ENCODE peak calls at places on chromosomes 11 and 22, in ten cellular contexts. G, W, B, V, Y, U, F, A, S and C are unnamed samples. For H3K27me3, the result is how much of the 10 kb centered on the place peaks cover.

GRCh38 chr11:19116315-19116970 is 525 bp upstream of the ZDHHC13 start:
- DNase-seq in V (no peak), S (no peak), G (no peak), W (no peak), B (no peak), A (no peak), F (no peak), Y (no peak), U (no peak), C (peak)

GRCh38 chr22:50236731-50237409 is 8.0 kb downstream of the TUBGCP6 start:
- DNase-seq in A (no peak), S (no peak), F (no peak), W (no peak), V (no peak), U (no peak), G (no peak), Y (no peak), B (no peak), C (no peak)

GRCh38 chr11:18310800-18311340 is 11.1 kb downstream of the HPS5 start:
- DNase-seq in F (no peak), B (no peak), Y (no peak), U (peak), W (peak), G (no peak), V (no peak), A (no peak), S (no peak), C (peak)

GRCh38 chr22:23262474-23263332 is 82.4 kb downstream of the BCR start:
- DNase-seq in G (no peak), F (no peak), V (no peak), U (no peak), Y (peak), S (no peak), A (no peak), W (no peak), B (no peak), C (no peak)

GRCh38 chr11:45355706-45356041 is 69.5 kb upstream of the SYT13 start:
- DNase-seq in V (no peak), F (no peak), U (peak), A (no peak), B (no peak), Y (no peak), W (no peak), S (no peak), G (no peak), C (no peak)

GRCh38 chr11:68997124-68997994 is 15.7 kb downstream of the MRGPRF start:
- DNase-seq in G (no peak), B (no peak), S (no peak), A (peak), Y (no peak), U (no peak), V (peak), F (no peak), W (no peak), C (no peak)

GRCh38 chr11:88656960-88657738 is 319.6 kb upstream of the CTSC start:
- DNase-seq in A (no peak), V (no peak), U (no peak), S (no peak), B (no peak), W (peak), Y (no peak), F (no peak), G (no peak), C (no peak)

GRCh38 chr11:8345179-8345578 is 81.5 kb upstream of the LMO1 start:
- DNase-seq in W (no peak), Y (no peak), A (no peak), B (no peak), G (no peak), U (no peak), V (no peak), F (no peak), S (no peak), C (no peak)

GRCh38 chr11:36239636-36240035 is 49.6 kb downstream of the COMMD9 start:
- DNase-seq in G (no peak), U (no peak), A (no peak), F (no peak), S (no peak), V (no peak), W (no peak), Y (no peak), B (no peak), C (no peak)

GRCh38 chr11:94895451-94895850 is 77.9 kb downstream of the CWC15 start:
- DNase-seq in U (no peak), B (no peak), S (no peak), V (no peak), G (no peak), W (peak), A (no peak), Y (no peak), F (no peak), C (no peak)

GRCh38 chr11:86484164-86484794 is 109.6 kb downstream of the CCDC81 start:
- DNase-seq in F (no peak), A (no peak), G (no peak), V (no peak), B (peak), W (peak), Y (peak), S (peak), U (peak), C (no peak)

GRCh38 chr22:27420817-27421361 is 380.7 kb downstream of the MN1 start:
- DNase-seq in B (peak), Y (peak), W (peak), V (peak), S (no peak), U (no peak), F (peak), A (peak), G (no peak), C (no peak)

GRCh38 chr11:48096588-48097525 is 116.5 kb downstream of the PTPRJ start:
- DNase-seq in F (no peak), U (peak), A (no peak), V (no peak), W (no peak), Y (no peak), G (no peak), S (no peak), B (peak), C (no peak)

GRCh38 chr11:69467646-69468045 is 13.8 kb upstream of the LINC01488 start:
- DNase-seq in U (no peak), A (no peak), Y (no peak), V (no peak), B (no peak), G (no peak), F (peak), S (peak), W (no peak), C (peak)

GRCh38 chr11:59544869-59545178 is 33.5 kb downstream of the OR4D9 start:
- DNase-seq in B (no peak), G (no peak), W (no peak), V (no peak), F (no peak), S (no peak), Y (no peak), A (no peak), U (no peak), C (no peak)

GRCh38 chr22:24159650-24160049 is 21.6 kb upstream of the SUSD2 start:
- DNase-seq in F (no peak), B (no peak), G (no peak), Y (no peak), U (no peak), V (no peak), A (no peak), S (no peak), W (no peak), C (no peak)

GRCh38 chr11:74670171-74670570 is 61.1 kb downstream of the CHRDL2 start:
- DNase-seq in F (no peak), B (no peak), U (no peak), A (no peak), G (no peak), V (peak), S (no peak), Y (no peak), W (no peak), C (no peak)

GRCh38 chr11:128597209-128597608 is 9.9 kb upstream of the ETS1 start:
- DNase-seq in Y (no peak), S (no peak), B (no peak), G (no peak), U (no peak), W (no peak), A (no peak), V (no peak), F (no peak), C (no peak)

GRCh38 chr22:37431366-37431765 is 4.1 kb upstream of the ELFN2 start:
- DNase-seq in B (no peak), G (no peak), Y (no peak), U (no peak), S (no peak), V (no peak), W (no peak), F (no peak), A (no peak), C (no peak)

GRCh38 chr11:3994030-3994640 is 100.5 kb upstream of the RRM1 start:
- DNase-seq in U (no peak), B (no peak), V (no peak), S (peak), Y (no peak), G (no peak), W (no peak), F (no peak), A (no peak), C (no peak)

GRCh38 chr11:69300124-69301032 is 6.4 kb downstream of the MYEOV start:
- DNase-seq in Y (no peak), B (no peak), G (no peak), V (no peak), F (no peak), U (peak), A (no peak), S (peak), W (no peak), C (no peak)

GRCh38 chr11:95520765-95521542 is 268.6 kb downstream of the FAM76B start:
- DNase-seq in Y (no peak), G (no peak), V (no peak), A (no peak), F (no peak), B (no peak), W (peak), U (peak), S (no peak), C (no peak)

GRCh38 chr22:21865041-21865440 is 2.4 kb downstream of the MAPK1 start:
- DNase-seq in Y (peak), B (peak), V (peak), S (peak), F (no peak), U (no peak), A (no peak), G (no peak), W (peak), C (no peak)

GRCh38 chr11:73274722-73275380 is 2.7 kb downstream of the P2RY6 start:
- DNase-seq in S (no peak), W (no peak), Y (no peak), B (no peak), G (no peak), F (peak), U (no peak), A (no peak), V (no peak), C (no peak)

GRCh38 chr11:9158898-9159391 is 67.5 kb upstream of the SCUBE2 start:
- DNase-seq in G (no peak), W (peak), F (no peak), Y (no peak), S (no peak), U (peak), V (no peak), B (no peak), A (no peak), C (no peak)

GRCh38 chr11:102853956-102854355 is 10.5 kb upstream of the MMP3 start:
- DNase-seq in A (no peak), W (no peak), F (no peak), G (no peak), S (no peak), B (no peak), U (no peak), Y (no peak), V (peak), C (no peak)

GRCh38 chr11:83042966-83043711 is 28.6 kb downstream of the RAB30 start:
- DNase-seq in W (peak), F (no peak), V (no peak), U (no peak), G (no peak), A (no peak), Y (no peak), B (no peak), S (no peak), C (no peak)

GRCh38 chr11:46529928-46530574 is 63.8 kb downstream of the AMBRA1 start:
- DNase-seq in B (no peak), W (no peak), U (no peak), F (no peak), V (no peak), G (no peak), A (no peak), S (no peak), Y (no peak), C (no peak)

GRCh38 chr11:49302360-49302759 is 94.0 kb upstream of the FOLH1 start:
- DNase-seq in G (no peak), F (no peak), W (no peak), S (no peak), B (no peak), Y (no peak), U (no peak), V (no peak), A (no peak), C (no peak)

DNA sequence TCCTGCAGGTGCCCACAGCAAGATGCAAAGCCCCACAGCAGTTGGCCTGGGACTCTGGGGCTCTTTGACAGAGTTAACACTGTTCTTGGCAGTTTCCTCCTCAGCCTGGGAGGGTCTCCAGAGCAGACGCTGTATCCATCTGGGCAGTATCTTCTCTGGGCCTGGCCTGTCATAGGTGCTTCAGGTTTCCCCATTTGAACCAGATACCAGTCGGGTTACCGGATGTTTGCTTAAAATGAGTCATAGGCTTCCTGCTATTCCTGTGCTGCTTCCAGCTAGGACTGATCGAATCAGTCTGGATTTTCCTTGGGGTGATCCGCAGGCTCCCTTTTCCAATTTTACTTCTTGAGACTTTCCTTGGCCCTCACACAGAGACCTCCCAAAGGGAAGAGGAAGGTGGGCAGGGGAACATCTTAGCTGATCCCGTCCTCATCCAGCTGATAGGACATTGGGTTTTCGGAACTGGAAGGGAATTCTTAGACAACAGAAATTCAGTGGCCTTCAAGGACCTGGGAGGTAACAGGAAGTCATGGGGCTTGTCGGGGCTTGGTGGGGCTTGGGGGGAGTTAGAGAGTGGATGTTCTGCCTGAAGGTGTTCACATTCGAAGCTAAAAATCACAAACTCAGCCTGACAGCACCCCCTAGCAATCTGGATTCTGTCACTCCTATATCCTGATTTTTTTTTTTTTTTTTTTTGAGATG is 2.4 kb upstream of the RANGAP1 start:
- DNase-seq in W (peak), F (no peak), G (no peak), U (peak), B (no peak), S (no peak), Y (no peak), A (peak), V (peak), C (no peak)
- TF ChIP-seq CTCF in W (no peak), F (no peak), G (no peak), U (no peak), B (no peak), S (no peak), Y (no peak), A (no peak), V (no peak), C (no peak)

GRCh38 chr11:125166347-125166841 is 1.8 kb downstream of the PKNOX2 start:
- DNase-seq in F (no peak), A (no peak), U (no peak), W (peak), B (no peak), V (no peak), S (no peak), G (no peak), Y (no peak), C (no peak)

GRCh38 chr11:125165664-125166346 is 1.3 kb downstream of the PKNOX2 start:
- DNase-seq in G (no peak), B (no peak), S (no peak), U (no peak), V (no peak), W (peak), A (no peak), F (no peak), Y (no peak), C (no peak)

GRCh38 chr11:125164422-125165110 is at the start of gene PKNOX2:
- DNase-seq in F (peak), G (peak), Y (peak), W (peak), S (peak), V (peak), A (peak), U (no peak), B (peak), C (no peak)

GRCh38 chr11:125164091-125164421 is 495 bp upstream of the PKNOX2 start:
- DNase-seq in S (no peak), A (no peak), F (no peak), Y (no peak), G (no peak), U (no peak), W (no peak), B (no peak), V (no peak), C (no peak)

DNA sequence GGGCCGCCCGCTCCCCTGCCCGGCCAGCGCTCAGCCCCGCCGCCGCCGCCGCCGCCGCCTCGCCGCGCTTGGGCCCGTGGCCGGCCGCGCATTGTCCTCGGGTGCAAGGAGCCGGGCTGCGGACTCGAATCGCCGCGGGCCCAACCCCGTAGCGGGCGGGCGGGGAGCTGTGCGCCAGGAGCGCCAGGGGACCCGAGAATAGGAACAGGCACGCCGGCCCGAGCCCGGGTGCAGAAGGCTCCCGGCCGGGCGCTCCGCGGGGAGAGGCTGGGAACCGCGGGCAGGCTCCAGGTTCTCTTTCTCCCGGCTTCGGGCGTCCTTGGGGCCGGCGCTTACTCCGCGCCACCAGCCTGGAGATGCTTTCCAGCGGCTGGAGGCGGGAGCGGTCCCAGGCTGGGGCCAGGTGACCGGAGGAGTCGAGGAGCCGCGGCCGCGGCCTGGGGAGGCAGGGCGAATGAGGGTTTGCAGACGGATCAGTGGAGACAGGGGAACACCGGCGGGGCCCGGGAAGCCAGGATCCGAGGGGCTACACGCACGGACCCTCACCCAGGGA is 636 bp downstream of the PKNOX2 start:
- DNase-seq in G (no peak), Y (peak), B (no peak), V (no peak), F (no peak), A (no peak), W (peak), S (no peak), U (no peak), C (no peak)
- H3K27me3 ChIP-seq in G (under half), Y (under half), B (under half), V (under half), F (under half), A (half or more), W (under half), S (under half), U (under half), C (under half)

DNA sequence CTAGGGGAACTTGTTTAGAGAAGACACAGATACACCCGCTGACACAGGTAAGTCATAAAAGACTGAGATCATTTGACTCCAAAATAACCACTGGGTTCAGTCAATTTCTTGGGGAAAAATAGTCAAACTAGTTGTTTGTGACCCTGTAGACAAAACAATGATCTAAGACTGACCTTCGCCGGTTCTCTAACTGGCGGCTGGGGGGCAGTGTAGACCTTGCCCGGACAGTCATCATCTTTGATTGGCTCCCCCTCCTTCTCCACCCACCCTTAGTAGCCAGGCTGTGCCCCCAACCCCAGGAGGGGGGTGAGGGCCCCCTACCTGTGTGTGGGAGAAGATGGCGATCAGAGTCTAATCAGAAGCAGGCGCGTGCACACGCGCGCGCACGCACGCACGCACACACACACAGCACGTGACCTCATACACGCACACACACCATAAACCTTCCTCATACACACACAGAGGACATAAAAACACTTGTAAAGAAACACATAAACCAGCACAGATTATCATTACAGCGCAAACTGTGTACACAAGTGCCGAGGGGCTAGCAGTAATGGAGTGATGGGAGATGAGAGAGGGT is 12.4 kb downstream of the NECTIN1 start:
- DNase-seq in G (no peak), V (no peak), F (peak), U (no peak), S (no peak), B (no peak), W (no peak), A (no peak), Y (no peak), C (no peak)
- TF ChIP-seq CTCF in G (no peak), V (no peak), F (no peak), U (no peak), S (peak), B (no peak), W (no peak), A (no peak), Y (no peak), C (no peak)

DNA sequence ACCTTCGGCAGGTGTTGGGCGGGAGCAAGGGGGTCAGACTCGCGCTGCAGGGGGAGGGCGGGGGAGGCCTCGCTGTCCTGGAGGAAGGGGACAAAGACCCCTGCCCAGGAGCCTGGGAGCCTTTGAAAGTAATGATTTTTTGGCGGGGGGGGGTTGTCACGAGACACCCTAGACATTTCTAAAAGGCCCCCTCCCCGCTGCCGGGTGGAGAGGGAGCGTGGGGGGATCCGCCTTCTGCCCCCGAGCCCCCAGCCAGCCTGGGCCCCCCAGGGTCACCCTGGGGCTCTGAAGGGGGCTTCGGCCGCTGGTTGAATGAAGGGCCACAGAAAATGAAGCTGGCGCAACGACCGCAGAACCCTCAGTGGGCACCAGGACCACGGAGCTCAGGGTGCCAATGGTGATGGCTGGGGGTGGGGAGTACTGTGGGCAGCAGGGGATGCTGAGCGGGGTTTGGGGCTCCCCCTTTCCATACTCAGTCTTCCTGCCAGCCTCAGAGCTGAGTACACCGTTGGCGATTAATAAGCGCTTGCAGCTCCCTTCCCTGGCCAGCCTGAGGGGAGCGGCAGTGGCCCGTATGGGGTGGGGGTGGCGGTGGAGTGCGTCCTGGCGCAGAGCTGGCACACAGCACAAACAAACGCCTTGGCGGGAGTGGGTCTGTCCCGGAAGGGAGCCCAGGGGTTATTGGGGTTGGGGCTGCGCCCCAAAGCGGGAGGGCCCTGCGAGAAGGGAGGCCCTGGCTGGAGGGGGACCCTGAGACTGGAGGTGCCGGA is 1.2 kb upstream of the DUSP8 start:
- DNase-seq in Y (peak), S (no peak), F (no peak), W (no peak), A (peak), G (no peak), V (peak), U (no peak), B (no peak), C (no peak)
- H3K27me3 ChIP-seq in Y (under half), S (under half), F (under half), W (half or more), A (under half), G (under half), V (under half), U (under half), B (under half), C (under half)